ENCODE peak calls at places on chromosomes 5 and 9, in four cellular contexts. One of them, this sample, is unnamed. For H3K4me1, the result is how much of the 10 kb centered on the place peaks cover.

GRCh38 chr5:78587775-78588291 is 60.7 kb downstream of the LHFPL2 start:
- DNase-seq in GM23338: no peak
- DNase-seq in esophagus squamous epithelium: no peak
- DNase-seq in PC-3: no peak
- DNase-seq in this sample: no peak

GRCh38 chr5:147148715-147149114 is 86.1 kb upstream of the STK32A start:
- DNase-seq in PC-3: no peak
- DNase-seq in esophagus squamous epithelium: no peak
- DNase-seq in GM23338: no peak
- DNase-seq in this sample: no peak

GRCh38 chr9:134329886-134330285 is 3.6 kb downstream of the RXRA start:
- DNase-seq in GM23338: no peak
- DNase-seq in esophagus squamous epithelium: no peak
- DNase-seq in PC-3: no peak
- DNase-seq in this sample: no peak

GRCh38 chr5:997001-997474 is 11.6 kb upstream of the NKD2 start:
- DNase-seq in GM23338: peak
- DNase-seq in esophagus squamous epithelium: no peak
- DNase-seq in PC-3: no peak
- DNase-seq in this sample: no peak

GRCh38 chr5:12110629-12111028 is 206.4 kb upstream of the CTNND2 start:
- DNase-seq in esophagus squamous epithelium: no peak
- DNase-seq in PC-3: no peak
- DNase-seq in GM23338: no peak
- DNase-seq in this sample: no peak

GRCh38 chr5:88691945-88692868 is 190.8 kb downstream of the MEF2C start:
- DNase-seq in GM23338: no peak
- DNase-seq in PC-3: peak
- DNase-seq in esophagus squamous epithelium: no peak
- DNase-seq in this sample: no peak

GRCh38 chr5:60959156-60959555 is 14.2 kb downstream of the NDUFAF2 start:
- DNase-seq in esophagus squamous epithelium: no peak
- DNase-seq in PC-3: peak
- DNase-seq in GM23338: no peak
- DNase-seq in this sample: no peak

GRCh38 chr9:81915801-81916505 is 12.3 kb upstream of the SPATA31D4 start:
- DNase-seq in GM23338: no peak
- DNase-seq in PC-3: no peak
- DNase-seq in esophagus squamous epithelium: no peak
- DNase-seq in this sample: no peak

GRCh38 chr5:657570-657969 is 35.6 kb downstream of the TPPP start:
- DNase-seq in esophagus squamous epithelium: no peak
- DNase-seq in GM23338: no peak
- DNase-seq in PC-3: peak
- DNase-seq in this sample: no peak

GRCh38 chr5:135952683-135953082 is 2.1 kb downstream of the LECT2 start:
- DNase-seq in PC-3: no peak
- DNase-seq in esophagus squamous epithelium: no peak
- DNase-seq in GM23338: no peak
- DNase-seq in this sample: no peak

GRCh38 chr9:37408933-37409710 is 13.4 kb upstream of the GRHPR start:
- DNase-seq in GM23338: no peak
- DNase-seq in PC-3: no peak
- DNase-seq in esophagus squamous epithelium: peak
- DNase-seq in this sample: peak

GRCh38 chr9:37870081-37870798 is 33.7 kb downstream of the SLC25A51 start:
- DNase-seq in esophagus squamous epithelium: no peak
- DNase-seq in PC-3: no peak
- DNase-seq in GM23338: no peak
- DNase-seq in this sample: no peak

GRCh38 chr9:69945671-69946141 is 97.9 kb upstream of the MAMDC2 start:
- DNase-seq in PC-3: no peak
- DNase-seq in GM23338: no peak
- DNase-seq in esophagus squamous epithelium: no peak
- DNase-seq in this sample: no peak

GRCh38 chr9:35611230-35611797 is 6.3 kb downstream of the TESK1 start:
- DNase-seq in GM23338: peak
- DNase-seq in PC-3: peak
- DNase-seq in esophagus squamous epithelium: no peak
- DNase-seq in this sample: peak

GRCh38 chr5:125408582-125409069 is 662.2 kb upstream of the ZNF608 start:
- DNase-seq in PC-3: peak
- DNase-seq in esophagus squamous epithelium: no peak
- DNase-seq in GM23338: no peak
- DNase-seq in this sample: no peak

GRCh38 chr5:180976518-180976917 is 12.1 kb upstream of the BTNL3 start:
- DNase-seq in PC-3: peak
- DNase-seq in esophagus squamous epithelium: no peak
- DNase-seq in GM23338: no peak
- DNase-seq in this sample: no peak

GRCh38 chr5:140965905-140966292 is 377 bp upstream of the PCDHAC2 start:
- DNase-seq in PC-3: peak
- DNase-seq in GM23338: peak
- DNase-seq in esophagus squamous epithelium: no peak
- DNase-seq in this sample: no peak

GRCh38 chr9:130186839-130187522 is 14.8 kb downstream of the NCS1 start:
- DNase-seq in PC-3: peak
- DNase-seq in GM23338: peak
- DNase-seq in esophagus squamous epithelium: no peak
- DNase-seq in this sample: no peak

GRCh38 chr9:133107245-133107722 is 13.8 kb downstream of the RALGDS start:
- DNase-seq in GM23338: no peak
- DNase-seq in esophagus squamous epithelium: no peak
- DNase-seq in PC-3: no peak
- DNase-seq in this sample: no peak

GRCh38 chr5:127294829-127295228 is 4.2 kb downstream of the MEGF10 start:
- DNase-seq in GM23338: no peak
- DNase-seq in esophagus squamous epithelium: no peak
- DNase-seq in PC-3: no peak
- DNase-seq in this sample: no peak

GRCh38 chr9:135343733-135344522 is 135.7 kb upstream of the PPP1R26 start:
- DNase-seq in GM23338: peak
- DNase-seq in esophagus squamous epithelium: no peak
- DNase-seq in PC-3: peak
- DNase-seq in this sample: peak

GRCh38 chr5:378976-379742 is 57.6 kb downstream of the AHRR start:
- DNase-seq in esophagus squamous epithelium: no peak
- DNase-seq in GM23338: no peak
- DNase-seq in PC-3: peak
- DNase-seq in this sample: no peak

GRCh38 chr5:15614679-15615078 is 114.7 kb downstream of the FBXL7 start:
- DNase-seq in esophagus squamous epithelium: no peak
- DNase-seq in PC-3: no peak
- DNase-seq in GM23338: no peak
- DNase-seq in this sample: no peak

GRCh38 chr9:97737429-97737828 is 40.3 kb upstream of the XPA start:
- DNase-seq in GM23338: peak
- DNase-seq in esophagus squamous epithelium: no peak
- DNase-seq in PC-3: peak
- DNase-seq in this sample: no peak

GRCh38 chr5:170540276-170540675 is 36.5 kb downstream of the KCNIP1 start:
- DNase-seq in PC-3: no peak
- DNase-seq in esophagus squamous epithelium: no peak
- DNase-seq in GM23338: no peak
- DNase-seq in this sample: no peak

GRCh38 chr5:176609724-176610429 is at the start of gene GPRIN1:
- DNase-seq in esophagus squamous epithelium: no peak
- DNase-seq in PC-3: peak
- DNase-seq in GM23338: peak
- DNase-seq in this sample: peak

GRCh38 chr5:149002053-149002452 is 60.8 kb downstream of the SH3TC2 start:
- DNase-seq in PC-3: peak
- DNase-seq in GM23338: peak
- DNase-seq in esophagus squamous epithelium: no peak
- DNase-seq in this sample: no peak

GRCh38 chr9:35813434-35814105 is 1.3 kb downstream of the HINT2 start:
- DNase-seq in esophagus squamous epithelium: no peak
- DNase-seq in PC-3: peak
- DNase-seq in GM23338: peak
- DNase-seq in this sample: no peak

GRCh38 chr5:76514254-76514653 is 108.9 kb downstream of the F2RL2 start:
- DNase-seq in PC-3: no peak
- DNase-seq in esophagus squamous epithelium: no peak
- DNase-seq in GM23338: no peak
- DNase-seq in this sample: no peak

GRCh38 chr5:156934450-156935211 is 28.4 kb downstream of the TIMD4 start:
- DNase-seq in PC-3: peak
- DNase-seq in GM23338: peak
- DNase-seq in esophagus squamous epithelium: no peak
- DNase-seq in this sample: peak

GRCh38 chr5:40288791-40289475 is 390.8 kb upstream of the PTGER4 start:
- DNase-seq in esophagus squamous epithelium: no peak
- DNase-seq in PC-3: no peak
- DNase-seq in GM23338: peak
- DNase-seq in this sample: no peak

GRCh38 chr5:187617-188451 is 3.5 kb upstream of the LRRC14B start:
- DNase-seq in PC-3: no peak
- DNase-seq in GM23338: no peak
- DNase-seq in esophagus squamous epithelium: no peak
- DNase-seq in this sample: no peak

GRCh38 chr5:32390819-32391591 is 53.5 kb downstream of the ZFR start:
- DNase-seq in esophagus squamous epithelium: no peak
- DNase-seq in GM23338: no peak
- DNase-seq in PC-3: no peak
- DNase-seq in this sample: no peak

GRCh38 chr5:96117863-96118651 is 156.4 kb upstream of the ELL2 start:
- DNase-seq in PC-3: peak
- DNase-seq in esophagus squamous epithelium: no peak
- DNase-seq in GM23338: no peak
- DNase-seq in this sample: no peak

GRCh38 chr9:132638240-132638639 is 31.5 kb downstream of the DDX31 start:
- DNase-seq in PC-3: peak
- DNase-seq in esophagus squamous epithelium: no peak
- DNase-seq in GM23338: no peak
- DNase-seq in this sample: no peak

GRCh38 chr5:123535648-123536047 is 23.7 kb downstream of the CSNK1G3 start:
- DNase-seq in PC-3: no peak
- DNase-seq in GM23338: no peak
- DNase-seq in esophagus squamous epithelium: no peak
- DNase-seq in this sample: no peak

GRCh38 chr5:56152437-56152836 is 80.7 kb downstream of the ANKRD55 start:
- DNase-seq in esophagus squamous epithelium: no peak
- DNase-seq in PC-3: no peak
- DNase-seq in GM23338: no peak
- DNase-seq in this sample: no peak

GRCh38 chr9:12812710-12813109 is 37.9 kb downstream of the LURAP1L start:
- DNase-seq in esophagus squamous epithelium: no peak
- DNase-seq in GM23338: no peak
- DNase-seq in PC-3: no peak
- DNase-seq in this sample: no peak

GRCh38 chr9:12811935-12812334 is 37.1 kb downstream of the LURAP1L start:
- DNase-seq in GM23338: no peak
- DNase-seq in esophagus squamous epithelium: no peak
- DNase-seq in PC-3: no peak
- DNase-seq in this sample: no peak

GRCh38 chr9:12813960-12814876 is 39.4 kb downstream of the LURAP1L start:
- DNase-seq in esophagus squamous epithelium: no peak
- DNase-seq in GM23338: no peak
- DNase-seq in PC-3: peak
- DNase-seq in this sample: no peak

GRCh38 chr9:12814877-12815237 is 40.0 kb downstream of the LURAP1L start:
- DNase-seq in PC-3: no peak
- DNase-seq in esophagus squamous epithelium: no peak
- DNase-seq in GM23338: no peak
- DNase-seq in this sample: no peak

GRCh38 chr9:12813533-12813932 is 38.7 kb downstream of the LURAP1L start:
- DNase-seq in esophagus squamous epithelium: no peak
- DNase-seq in PC-3: no peak
- DNase-seq in GM23338: no peak
- DNase-seq in this sample: no peak
- H3K4me1 ChIP-seq in esophagus squamous epithelium: under half
- H3K4me1 ChIP-seq in PC-3: half or more
- H3K4me1 ChIP-seq in GM23338: under half
- H3K4me1 ChIP-seq in this sample: under half

DNA sequence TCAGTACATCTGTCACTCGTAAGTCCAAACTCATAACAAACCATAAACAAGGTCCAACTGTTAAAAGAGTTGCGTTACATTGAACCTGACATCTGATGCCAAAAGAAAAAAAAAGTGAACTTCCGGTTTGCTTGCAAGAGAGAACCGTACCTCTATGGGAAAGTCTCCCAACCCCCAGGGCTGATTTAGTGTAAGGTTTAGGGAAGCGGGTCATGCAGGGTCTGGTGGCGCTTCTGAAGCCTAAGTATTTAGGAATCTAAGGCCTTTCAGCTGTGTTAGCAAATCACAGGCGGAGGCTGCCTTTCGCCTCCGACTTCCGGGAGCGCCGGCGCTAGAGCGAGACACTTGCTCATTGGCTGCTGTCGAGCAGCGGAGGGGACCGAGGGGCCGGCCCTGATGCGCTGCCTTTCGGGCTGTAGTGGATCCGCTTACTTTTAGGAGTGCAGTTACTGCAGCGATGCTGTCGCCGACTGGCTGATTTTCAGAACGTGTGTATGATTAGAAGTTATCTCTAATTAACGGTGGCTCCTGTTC is 12.0 kb upstream of the GNPDA1 start:
- DNase-seq in esophagus squamous epithelium: peak
- DNase-seq in GM23338: peak
- DNase-seq in PC-3: peak
- DNase-seq in this sample: peak
- H3K4me3 ChIP-seq in esophagus squamous epithelium: peak
- H3K4me3 ChIP-seq in GM23338: peak
- H3K4me3 ChIP-seq in PC-3: peak
- H3K4me3 ChIP-seq in this sample: peak

DNA sequence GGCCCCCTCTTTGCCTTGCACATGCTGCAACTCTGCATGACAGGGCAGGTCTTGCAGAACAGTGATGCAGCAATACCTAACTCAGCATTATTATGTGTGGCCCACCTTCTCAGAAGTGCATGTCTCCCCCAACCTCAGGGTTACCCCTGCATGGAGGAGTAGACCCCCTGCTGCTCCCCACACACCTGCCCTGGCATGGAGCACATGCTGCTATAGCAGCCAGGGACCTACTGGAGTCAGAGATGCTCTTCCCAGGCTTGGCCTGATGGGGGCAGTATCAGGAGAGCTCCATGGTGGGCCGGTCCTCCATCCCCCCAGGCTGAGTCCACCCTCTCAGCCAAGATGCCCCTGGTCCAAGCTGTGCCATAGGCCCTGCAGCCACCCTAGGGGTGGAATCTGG is 13.2 kb upstream of the BOD1 start:
- DNase-seq in esophagus squamous epithelium: no peak
- DNase-seq in PC-3: no peak
- DNase-seq in GM23338: peak
- DNase-seq in this sample: no peak
- TF ChIP-seq CTCF in esophagus squamous epithelium: no peak
- TF ChIP-seq CTCF in PC-3: peak
- TF ChIP-seq CTCF in GM23338: peak
- TF ChIP-seq CTCF in this sample: no peak

DNA sequence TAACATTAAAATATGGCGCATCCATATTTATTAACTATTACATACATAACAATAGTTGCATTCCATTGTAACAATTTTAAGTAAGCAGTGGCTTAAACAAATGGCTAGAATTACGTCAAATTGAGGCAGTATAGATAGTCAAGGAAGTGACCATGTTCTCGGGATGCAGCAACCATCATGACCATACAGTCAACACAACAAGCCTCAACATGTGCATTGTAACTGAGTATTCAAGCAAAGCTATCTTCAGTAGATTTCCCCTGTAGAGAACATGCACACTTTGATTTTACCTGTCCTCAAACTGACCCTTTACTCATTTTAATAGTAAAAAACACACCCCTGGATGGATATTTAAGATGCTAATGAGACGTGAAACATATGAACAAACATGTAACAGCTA is 356.4 kb downstream of the HINT1 start:
- DNase-seq in esophagus squamous epithelium: no peak
- DNase-seq in PC-3: no peak
- DNase-seq in GM23338: no peak
- DNase-seq in this sample: no peak
- H3K4me1 ChIP-seq in esophagus squamous epithelium: under half
- H3K4me1 ChIP-seq in PC-3: under half
- H3K4me1 ChIP-seq in GM23338: under half
- H3K4me1 ChIP-seq in this sample: under half